ENCODE peak calls at places on chromosomes 16 and 17, in seven cellular contexts. One of them, this sample, is unnamed.

GRCh38 chr16:47016700-47017133 is 43.2 kb upstream of the DNAJA2 start:
- DNase-seq in LNCaP clone FGC: no peak
- DNase-seq in RWPE1: no peak
- DNase-seq in HFFc6: no peak
- DNase-seq in AG10803: no peak
- DNase-seq in AG04449: no peak
- DNase-seq in lower lobe of right lung: no peak
- DNase-seq in this sample: no peak

GRCh38 chr16:1152651-1153259 is at the start of gene CACNA1H:
- DNase-seq in RWPE1: peak
- DNase-seq in AG04449: no peak
- DNase-seq in LNCaP clone FGC: no peak
- DNase-seq in AG10803: no peak
- DNase-seq in HFFc6: no peak
- DNase-seq in lower lobe of right lung: no peak
- DNase-seq in this sample: no peak

GRCh38 chr16:84821728-84822676 is 2.2 kb downstream of the CRISPLD2 start:
- DNase-seq in HFFc6: no peak
- DNase-seq in lower lobe of right lung: no peak
- DNase-seq in LNCaP clone FGC: no peak
- DNase-seq in AG10803: peak
- DNase-seq in AG04449: no peak
- DNase-seq in RWPE1: no peak
- DNase-seq in this sample: no peak

GRCh38 chr17:19461139-19461538 is 50.1 kb downstream of the RNF112 start:
- DNase-seq in lower lobe of right lung: no peak
- DNase-seq in AG04449: no peak
- DNase-seq in HFFc6: no peak
- DNase-seq in AG10803: no peak
- DNase-seq in LNCaP clone FGC: no peak
- DNase-seq in RWPE1: no peak
- DNase-seq in this sample: no peak

GRCh38 chr16:85464342-85465305 is 148.5 kb upstream of the GSE1 start:
- DNase-seq in AG04449: no peak
- DNase-seq in HFFc6: no peak
- DNase-seq in lower lobe of right lung: no peak
- DNase-seq in RWPE1: no peak
- DNase-seq in AG10803: no peak
- DNase-seq in LNCaP clone FGC: no peak
- DNase-seq in this sample: no peak

GRCh38 chr16:77290451-77291110 is 91.4 kb downstream of the SYCE1L start:
- DNase-seq in LNCaP clone FGC: no peak
- DNase-seq in HFFc6: no peak
- DNase-seq in RWPE1: no peak
- DNase-seq in AG04449: no peak
- DNase-seq in lower lobe of right lung: no peak
- DNase-seq in AG10803: peak
- DNase-seq in this sample: no peak

GRCh38 chr17:68849673-68850260 is 105.4 kb downstream of the ABCA8 start:
- DNase-seq in AG04449: no peak
- DNase-seq in HFFc6: no peak
- DNase-seq in LNCaP clone FGC: no peak
- DNase-seq in lower lobe of right lung: no peak
- DNase-seq in AG10803: peak
- DNase-seq in RWPE1: peak
- DNase-seq in this sample: no peak

GRCh38 chr17:57292086-57292485 is 35.8 kb downstream of the MSI2 start:
- DNase-seq in LNCaP clone FGC: no peak
- DNase-seq in AG04449: no peak
- DNase-seq in lower lobe of right lung: no peak
- DNase-seq in HFFc6: no peak
- DNase-seq in RWPE1: no peak
- DNase-seq in AG10803: no peak
- DNase-seq in this sample: no peak

GRCh38 chr17:64091116-64091515 is 38.8 kb downstream of the ERN1 start:
- DNase-seq in LNCaP clone FGC: no peak
- DNase-seq in AG04449: no peak
- DNase-seq in lower lobe of right lung: no peak
- DNase-seq in RWPE1: no peak
- DNase-seq in HFFc6: peak
- DNase-seq in AG10803: no peak
- DNase-seq in this sample: no peak

GRCh38 chr17:32258383-32259121 is 7.1 kb upstream of the RHBDL3 start:
- DNase-seq in AG10803: no peak
- DNase-seq in RWPE1: no peak
- DNase-seq in AG04449: no peak
- DNase-seq in HFFc6: no peak
- DNase-seq in lower lobe of right lung: no peak
- DNase-seq in LNCaP clone FGC: no peak
- DNase-seq in this sample: no peak

GRCh38 chr16:84643180-84643583 is 5.1 kb upstream of the KLHL36 start:
- DNase-seq in AG10803: peak
- DNase-seq in RWPE1: peak
- DNase-seq in AG04449: peak
- DNase-seq in LNCaP clone FGC: no peak
- DNase-seq in HFFc6: peak
- DNase-seq in lower lobe of right lung: peak
- DNase-seq in this sample: peak

GRCh38 chr17:36019423-36019822 is 1.7 kb upstream of the CCL23 start:
- DNase-seq in AG04449: no peak
- DNase-seq in lower lobe of right lung: no peak
- DNase-seq in AG10803: no peak
- DNase-seq in LNCaP clone FGC: no peak
- DNase-seq in HFFc6: no peak
- DNase-seq in RWPE1: no peak
- DNase-seq in this sample: no peak

GRCh38 chr17:36014946-36015345 is 2.8 kb downstream of the CCL23 start:
- DNase-seq in LNCaP clone FGC: no peak
- DNase-seq in RWPE1: no peak
- DNase-seq in AG04449: no peak
- DNase-seq in AG10803: no peak
- DNase-seq in lower lobe of right lung: no peak
- DNase-seq in HFFc6: no peak
- DNase-seq in this sample: no peak

GRCh38 chr17:36016555-36016954 is 1.2 kb downstream of the CCL23 start:
- DNase-seq in AG04449: no peak
- DNase-seq in LNCaP clone FGC: no peak
- DNase-seq in RWPE1: no peak
- DNase-seq in lower lobe of right lung: no peak
- DNase-seq in HFFc6: no peak
- DNase-seq in AG10803: no peak
- DNase-seq in this sample: no peak

GRCh38 chr17:36017799-36018198 is at the start of gene CCL23:
- DNase-seq in lower lobe of right lung: no peak
- DNase-seq in HFFc6: no peak
- DNase-seq in RWPE1: no peak
- DNase-seq in AG10803: no peak
- DNase-seq in LNCaP clone FGC: no peak
- DNase-seq in AG04449: no peak
- DNase-seq in this sample: no peak
- TF ChIP-seq CTCF in lower lobe of right lung: no peak
- TF ChIP-seq CTCF in HFFc6: no peak
- TF ChIP-seq CTCF in RWPE1: no peak
- TF ChIP-seq CTCF in AG10803: no peak
- TF ChIP-seq CTCF in LNCaP clone FGC: no peak
- TF ChIP-seq CTCF in AG04449: no peak
- TF ChIP-seq CTCF in this sample: no peak

GRCh38 chr17:43329183-43329582 is 69.6 kb upstream of the ARL4D start:
- DNase-seq in lower lobe of right lung: no peak
- DNase-seq in RWPE1: no peak
- DNase-seq in AG04449: no peak
- DNase-seq in AG10803: no peak
- DNase-seq in HFFc6: no peak
- DNase-seq in LNCaP clone FGC: no peak
- DNase-seq in this sample: no peak

GRCh38 chr17:43328650-43329049 is 70.1 kb upstream of the ARL4D start:
- DNase-seq in RWPE1: no peak
- DNase-seq in lower lobe of right lung: no peak
- DNase-seq in LNCaP clone FGC: no peak
- DNase-seq in AG10803: no peak
- DNase-seq in HFFc6: no peak
- DNase-seq in AG04449: no peak
- DNase-seq in this sample: no peak

GRCh38 chr17:43333438-43333943 is 65.3 kb upstream of the ARL4D start:
- DNase-seq in RWPE1: no peak
- DNase-seq in HFFc6: no peak
- DNase-seq in lower lobe of right lung: no peak
- DNase-seq in AG04449: no peak
- DNase-seq in LNCaP clone FGC: no peak
- DNase-seq in AG10803: no peak
- DNase-seq in this sample: no peak

GRCh38 chr17:43332211-43332610 is 66.6 kb upstream of the ARL4D start:
- DNase-seq in AG10803: no peak
- DNase-seq in RWPE1: no peak
- DNase-seq in AG04449: no peak
- DNase-seq in lower lobe of right lung: no peak
- DNase-seq in HFFc6: no peak
- DNase-seq in LNCaP clone FGC: no peak
- DNase-seq in this sample: no peak

DNA sequence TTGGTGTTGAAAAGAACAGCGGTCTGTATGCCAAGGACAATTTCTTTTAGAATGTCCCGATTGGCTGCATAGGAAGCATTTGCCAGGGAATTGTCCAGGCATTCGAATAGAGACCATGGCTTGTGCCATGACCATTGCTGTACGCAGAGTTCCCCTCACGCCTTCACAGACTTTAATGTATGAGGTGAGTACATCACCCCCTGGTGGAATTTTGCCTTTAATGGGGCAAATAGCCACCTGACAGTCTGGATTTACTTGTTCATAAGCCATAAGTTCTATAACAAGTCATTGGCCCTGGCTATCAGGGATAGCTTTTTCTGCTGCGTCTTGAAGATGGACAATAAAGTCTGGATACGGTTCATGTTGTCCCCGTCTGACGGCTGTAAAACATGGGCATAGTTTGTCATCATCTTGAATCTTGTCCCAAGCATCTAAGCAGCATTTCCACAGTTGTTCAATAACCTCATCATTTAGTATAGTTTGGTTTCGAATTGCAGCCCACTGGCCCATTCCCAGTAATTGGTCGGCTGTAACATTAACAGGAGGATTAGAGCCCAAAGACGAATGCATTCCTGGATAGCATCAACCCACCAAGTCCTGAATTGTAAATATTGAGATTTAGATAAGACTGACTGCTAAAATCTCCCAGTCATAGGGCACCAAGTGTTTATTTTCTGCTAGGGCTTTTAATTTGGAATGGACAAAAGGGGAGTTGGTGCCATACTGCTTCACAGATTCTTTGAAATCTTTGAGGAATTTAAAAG is 67.7 kb upstream of the ARL4D start:
- DNase-seq in AG10803: no peak
- DNase-seq in lower lobe of right lung: no peak
- DNase-seq in RWPE1: no peak
- DNase-seq in AG04449: no peak
- DNase-seq in LNCaP clone FGC: no peak
- DNase-seq in HFFc6: no peak
- DNase-seq in this sample: no peak
- TF ChIP-seq CTCF in AG10803: no peak
- TF ChIP-seq CTCF in lower lobe of right lung: no peak
- TF ChIP-seq CTCF in RWPE1: no peak
- TF ChIP-seq CTCF in AG04449: no peak
- TF ChIP-seq CTCF in LNCaP clone FGC: no peak
- TF ChIP-seq CTCF in HFFc6: peak
- TF ChIP-seq CTCF in this sample: no peak

GRCh38 chr16:75432828-75433731 is at the start of gene CFDP1:
- DNase-seq in AG10803: peak
- DNase-seq in lower lobe of right lung: peak
- DNase-seq in HFFc6: peak
- DNase-seq in RWPE1: peak
- DNase-seq in LNCaP clone FGC: peak
- DNase-seq in AG04449: peak
- DNase-seq in this sample: peak
- TF ChIP-seq CTCF in AG10803: no peak
- TF ChIP-seq CTCF in lower lobe of right lung: no peak
- TF ChIP-seq CTCF in HFFc6: peak
- TF ChIP-seq CTCF in RWPE1: no peak
- TF ChIP-seq CTCF in LNCaP clone FGC: no peak
- TF ChIP-seq CTCF in AG04449: no peak
- TF ChIP-seq CTCF in this sample: no peak

GRCh38 chr16:70254095-70254964 is 2.6 kb upstream of the EXOSC6 start:
- DNase-seq in lower lobe of right lung: no peak
- DNase-seq in LNCaP clone FGC: no peak
- DNase-seq in HFFc6: no peak
- DNase-seq in RWPE1: no peak
- DNase-seq in AG04449: no peak
- DNase-seq in AG10803: no peak
- DNase-seq in this sample: no peak
- TF ChIP-seq CTCF in lower lobe of right lung: no peak
- TF ChIP-seq CTCF in LNCaP clone FGC: no peak
- TF ChIP-seq CTCF in HFFc6: peak
- TF ChIP-seq CTCF in RWPE1: peak
- TF ChIP-seq CTCF in AG04449: no peak
- TF ChIP-seq CTCF in AG10803: no peak
- TF ChIP-seq CTCF in this sample: no peak

GRCh38 chr16:87844809-87845208 is 24.5 kb downstream of the SLC7A5 start:
- DNase-seq in HFFc6: no peak
- DNase-seq in AG04449: no peak
- DNase-seq in lower lobe of right lung: no peak
- DNase-seq in LNCaP clone FGC: no peak
- DNase-seq in AG10803: no peak
- DNase-seq in RWPE1: no peak
- DNase-seq in this sample: no peak

GRCh38 chr16:87843678-87844373 is 25.5 kb downstream of the SLC7A5 start:
- DNase-seq in HFFc6: no peak
- DNase-seq in AG10803: no peak
- DNase-seq in LNCaP clone FGC: no peak
- DNase-seq in AG04449: no peak
- DNase-seq in lower lobe of right lung: no peak
- DNase-seq in RWPE1: no peak
- DNase-seq in this sample: no peak

GRCh38 chr16:87845807-87846619 is 23.3 kb downstream of the SLC7A5 start:
- DNase-seq in lower lobe of right lung: no peak
- DNase-seq in AG04449: no peak
- DNase-seq in AG10803: no peak
- DNase-seq in HFFc6: no peak
- DNase-seq in LNCaP clone FGC: no peak
- DNase-seq in RWPE1: no peak
- DNase-seq in this sample: no peak

GRCh38 chr16:87845213-87845612 is 24.1 kb downstream of the SLC7A5 start:
- DNase-seq in RWPE1: no peak
- DNase-seq in HFFc6: no peak
- DNase-seq in AG04449: no peak
- DNase-seq in LNCaP clone FGC: no peak
- DNase-seq in AG10803: no peak
- DNase-seq in lower lobe of right lung: no peak
- DNase-seq in this sample: no peak

DNA sequence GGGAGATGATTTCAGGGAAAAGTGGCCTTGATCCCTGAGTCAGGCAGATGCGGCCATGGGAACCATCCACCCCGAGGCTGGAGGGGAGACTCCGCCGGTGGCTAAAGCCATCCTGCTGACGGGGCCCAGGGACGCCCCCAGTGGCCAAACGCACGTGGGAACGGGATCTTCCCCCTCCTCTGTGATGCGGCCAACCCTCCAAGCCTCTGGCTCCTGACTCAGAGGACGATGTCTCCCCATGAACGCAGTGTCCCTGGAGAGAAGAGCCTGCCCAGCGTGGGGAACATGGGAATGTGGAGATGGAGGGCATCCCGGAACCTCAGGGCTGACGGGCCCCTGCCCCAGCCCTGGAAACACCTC is 25.0 kb downstream of the SLC7A5 start:
- DNase-seq in LNCaP clone FGC: no peak
- DNase-seq in AG04449: no peak
- DNase-seq in AG10803: no peak
- DNase-seq in lower lobe of right lung: no peak
- DNase-seq in HFFc6: peak
- DNase-seq in RWPE1: no peak
- DNase-seq in this sample: no peak
- TF ChIP-seq CTCF in LNCaP clone FGC: no peak
- TF ChIP-seq CTCF in AG04449: no peak
- TF ChIP-seq CTCF in AG10803: no peak
- TF ChIP-seq CTCF in lower lobe of right lung: no peak
- TF ChIP-seq CTCF in HFFc6: peak
- TF ChIP-seq CTCF in RWPE1: no peak
- TF ChIP-seq CTCF in this sample: no peak